ENCODE peak calls at places on chromosomes 6 and 20, in seven cellular contexts. E is neural crest cell, L is D721Med, Q is tibial artery, K is A549, Y is activated B cell treated with CpG ODN at 0.5 μM for 24 hours, X is body of pancreas. T is an unnamed sample.

GRCh38 chr6:34911822-34912221 is 22.8 kb downstream of the ANKS1A start:
- DNase-seq in E (no peak), L (no peak), Q (no peak), K (no peak), Y (no peak), X (no peak), T (no peak)

GRCh38 chr6:49923826-49924225 is 40.1 kb downstream of the DEFB114 start:
- DNase-seq in E (no peak), L (no peak), Q (no peak), K (no peak), Y (no peak), X (no peak), T (no peak)

GRCh38 chr6:136587527-136587926 is 37.3 kb upstream of the MAP7 start:
- DNase-seq in E (no peak), L (no peak), Q (no peak), K (no peak), Y (no peak), X (no peak), T (no peak)

GRCh38 chr6:87939776-87940175 is 107.9 kb upstream of the SPACA1 start:
- DNase-seq in E (no peak), L (no peak), Q (no peak), K (no peak), Y (no peak), X (no peak), T (no peak)

GRCh38 chr6:109443425-109443950 is 3.0 kb downstream of the SMPD2 start:
- DNase-seq in E (no peak), L (no peak), Q (peak), K (no peak), Y (no peak), X (no peak), T (no peak)

GRCh38 chr6:130020106-130020851 is 1.9 kb downstream of the L3MBTL3 start:
- DNase-seq in E (peak), L (no peak), Q (peak), K (peak), Y (peak), X (peak), T (no peak)

GRCh38 chr6:35723587-35723986 is 13.2 kb upstream of the ARMC12 start:
- DNase-seq in E (no peak), L (no peak), Q (peak), K (no peak), Y (no peak), X (no peak), T (no peak)

GRCh38 chr6:2942916-2943563 is 28.3 kb downstream of the SERPINB6 start:
- DNase-seq in E (no peak), L (no peak), Q (no peak), K (no peak), Y (no peak), X (no peak), T (no peak)

GRCh38 chr6:45647341-45648138 is 269.8 kb upstream of the SUPT3H start:
- DNase-seq in E (no peak), L (no peak), Q (no peak), K (no peak), Y (no peak), X (no peak), T (no peak)

GRCh38 chr20:51368461-51369211 is 173.9 kb downstream of the NFATC2 start:
- DNase-seq in E (no peak), L (no peak), Q (no peak), K (no peak), Y (no peak), X (no peak), T (no peak)

GRCh38 chr20:2302369-2302768 is 6.6 kb downstream of the TGM3 start:
- DNase-seq in E (no peak), L (no peak), Q (no peak), K (peak), Y (no peak), X (no peak), T (no peak)
- TF ChIP-seq CTCF in E (no peak), L (no peak), Q (no peak), K (no peak), Y (no peak), X (no peak), T (no peak)

GRCh38 chr20:23061262-23061661 is 11.8 kb upstream of the THBD start:
- DNase-seq in E (no peak), L (no peak), Q (no peak), K (no peak), Y (no peak), X (no peak), T (no peak)

GRCh38 chr20:23059831-23060230 is 10.4 kb upstream of the THBD start:
- DNase-seq in E (no peak), L (no peak), Q (no peak), K (no peak), Y (no peak), X (no peak), T (no peak)

GRCh38 chr20:23060629-23061028 is 11.2 kb upstream of the THBD start:
- DNase-seq in E (no peak), L (no peak), Q (no peak), K (no peak), Y (no peak), X (no peak), T (no peak)

GRCh38 chr20:23061713-23062561 is 12.5 kb upstream of the THBD start:
- DNase-seq in E (no peak), L (no peak), Q (peak), K (peak), Y (no peak), X (peak), T (no peak)

GRCh38 chr20:23058240-23058639 is 8.8 kb upstream of the THBD start:
- DNase-seq in E (no peak), L (no peak), Q (no peak), K (no peak), Y (no peak), X (no peak), T (no peak)
- TF ChIP-seq CTCF in E (no peak), L (no peak), Q (no peak), K (no peak), Y (no peak), X (no peak), T (no peak)

DNA sequence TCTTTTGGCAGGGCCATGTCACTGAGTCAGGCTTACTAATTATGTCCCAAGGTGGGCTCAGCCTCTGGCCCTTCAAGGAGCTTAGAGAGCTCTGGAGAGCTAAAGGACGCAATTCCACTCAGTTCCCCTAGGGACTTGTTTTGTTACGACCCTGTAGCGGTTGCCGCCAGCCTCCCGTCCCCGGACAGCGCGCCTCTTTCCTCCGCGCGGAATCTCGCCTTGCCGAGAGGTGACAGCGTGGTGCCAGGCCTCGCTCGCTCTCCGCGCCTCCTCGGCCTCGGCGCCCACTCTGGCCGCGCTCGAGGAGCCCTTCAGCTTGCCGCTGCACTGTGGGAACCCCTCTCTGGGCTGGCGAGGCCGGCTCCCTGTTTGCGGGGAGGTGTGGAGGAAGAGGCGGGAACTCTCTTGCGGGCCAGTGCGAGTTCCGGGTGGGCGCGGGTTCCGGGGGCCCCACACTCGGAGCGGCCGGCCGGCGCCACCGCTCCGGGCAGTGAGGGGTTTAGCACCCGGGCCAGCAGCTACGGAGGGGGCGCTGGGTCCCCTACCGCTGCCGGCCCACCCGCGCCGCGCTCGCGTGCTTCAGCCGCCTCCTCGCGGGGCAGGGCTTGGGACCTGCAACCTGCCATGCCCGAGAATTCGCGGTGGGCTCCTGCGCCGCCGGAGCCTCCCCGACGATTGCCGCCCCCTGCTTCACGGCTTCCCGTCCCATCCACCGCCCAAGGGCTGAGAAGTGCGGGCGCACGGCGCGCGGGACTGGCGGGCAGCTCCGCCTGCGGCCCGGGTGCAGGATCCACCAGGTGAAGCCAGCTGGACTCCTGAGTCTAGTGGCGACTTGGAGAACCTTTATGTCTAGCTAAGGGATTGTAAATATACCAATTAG is 9.9 kb upstream of the ZNF311 start:
- DNase-seq in E (no peak), L (no peak), Q (no peak), K (no peak), Y (no peak), X (no peak), T (no peak)
- TF ChIP-seq CTCF in E (peak), L (no peak), Q (no peak), K (no peak), Y (no peak), X (no peak), T (no peak)

DNA sequence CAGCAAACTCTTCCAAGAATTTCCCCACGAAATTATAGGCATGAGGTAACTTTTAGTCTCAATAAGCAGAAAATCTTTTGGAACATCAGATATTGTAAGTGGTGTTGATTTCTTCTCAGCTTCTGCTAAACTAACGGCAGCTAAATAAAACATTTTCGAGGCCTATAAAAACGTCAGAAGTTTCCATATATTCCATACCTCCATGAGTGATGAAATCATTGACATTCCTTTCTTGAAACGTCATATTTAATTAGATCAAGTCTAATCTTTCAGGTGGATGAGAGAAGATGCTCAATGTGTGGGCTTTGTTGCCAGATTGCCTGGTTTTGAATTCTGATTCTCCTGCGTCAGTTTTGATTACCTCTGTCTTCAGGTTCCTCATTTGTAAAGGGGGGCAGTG is 81.3 kb downstream of the CDC5L start:
- DNase-seq in E (no peak), L (no peak), Q (no peak), K (no peak), Y (no peak), X (no peak), T (peak)
- TF ChIP-seq CTCF in E (no peak), L (no peak), Q (no peak), K (no peak), Y (no peak), X (no peak), T (no peak)

DNA sequence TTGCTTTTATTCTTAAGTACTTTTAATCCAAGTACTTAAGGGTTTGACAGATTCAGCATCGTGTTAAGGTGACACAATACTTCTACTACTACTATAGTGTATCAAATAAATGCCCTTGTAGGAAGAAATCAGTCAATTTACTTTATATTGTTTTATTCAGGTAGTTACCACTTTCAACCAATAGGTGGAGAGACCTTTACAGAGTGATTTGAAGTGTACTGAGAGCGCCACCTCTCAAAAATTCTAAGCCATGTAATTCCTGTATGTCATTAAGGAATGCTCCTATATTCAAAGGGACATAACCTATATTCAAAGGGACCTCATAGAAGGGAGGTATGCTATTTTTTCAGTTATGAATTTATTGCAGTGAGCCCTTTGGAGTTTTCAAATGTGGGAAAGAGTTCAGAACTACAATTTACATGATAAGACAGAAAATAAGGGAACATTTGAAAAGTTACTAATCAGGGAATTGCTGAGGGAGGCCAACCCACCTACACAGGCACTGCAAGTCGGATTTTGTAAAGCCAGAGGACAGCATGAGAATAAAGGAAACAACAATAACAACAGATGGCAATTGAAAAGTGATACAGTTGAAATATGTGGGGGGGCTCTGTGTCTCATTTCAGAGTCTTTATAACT is 955.6 kb downstream of the TBC1D32 start:
- DNase-seq in E (no peak), L (no peak), Q (no peak), K (peak), Y (no peak), X (peak), T (no peak)
- TF ChIP-seq CTCF in E (peak), L (peak), Q (no peak), K (peak), Y (no peak), X (peak), T (peak)

DNA sequence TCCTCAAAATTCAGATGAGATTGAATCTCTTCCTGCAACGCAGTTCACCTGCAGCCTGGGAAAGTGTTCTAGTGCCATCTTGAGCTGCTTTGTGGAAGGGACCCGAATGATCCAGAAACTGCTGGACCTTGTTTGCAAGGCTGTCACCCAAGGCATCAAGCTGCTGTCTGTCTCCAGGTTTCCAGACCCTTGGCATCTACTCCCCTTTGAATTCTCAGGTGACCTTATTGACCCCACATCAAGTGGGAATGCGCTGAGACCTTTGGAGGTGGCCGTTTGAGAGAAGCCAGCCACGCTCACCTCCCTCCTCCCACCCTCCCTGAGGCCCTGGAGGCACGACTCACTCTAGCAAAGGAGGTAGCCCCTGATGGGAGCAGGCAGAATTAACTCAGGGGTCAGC is 112.5 kb downstream of the EDN3 start:
- DNase-seq in E (no peak), L (no peak), Q (peak), K (peak), Y (no peak), X (no peak), T (no peak)
- TF ChIP-seq CTCF in E (peak), L (no peak), Q (no peak), K (peak), Y (no peak), X (no peak), T (no peak)

DNA sequence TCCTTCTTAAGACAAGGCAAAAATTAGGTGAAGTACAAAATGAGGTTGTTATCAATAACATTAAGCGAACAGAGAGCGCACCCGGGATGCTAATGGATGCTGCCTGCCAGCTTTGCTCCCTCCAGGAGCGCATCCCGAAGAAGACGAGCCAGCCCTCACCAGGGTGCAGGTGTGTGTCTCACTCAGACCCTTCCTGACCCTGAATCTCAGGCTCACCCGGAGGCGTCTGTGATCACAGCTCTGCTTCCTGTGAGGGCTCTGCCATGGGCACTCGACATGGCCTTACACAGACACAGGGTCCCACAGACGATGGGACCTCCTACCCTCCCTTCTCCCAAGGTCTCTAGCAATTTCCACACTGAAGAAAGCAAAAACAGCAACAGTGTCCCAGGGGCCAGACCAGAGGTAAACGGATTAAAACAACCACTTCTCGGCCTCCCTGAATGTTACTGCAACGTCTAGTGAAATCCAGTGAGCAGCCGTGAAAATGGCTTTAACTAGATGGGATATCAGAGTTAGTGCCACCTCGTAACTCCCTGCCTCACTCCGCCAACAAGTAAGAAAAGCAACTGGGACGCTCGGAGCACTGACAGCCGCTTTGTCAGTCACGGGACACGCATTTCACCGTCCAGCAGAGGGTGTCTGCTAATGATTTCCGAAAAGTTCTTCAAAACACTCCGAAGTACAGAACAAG is 11.7 kb downstream of the ZBTB46 start:
- DNase-seq in E (no peak), L (no peak), Q (no peak), K (peak), Y (no peak), X (no peak), T (no peak)
- TF ChIP-seq CTCF in E (peak), L (peak), Q (no peak), K (peak), Y (no peak), X (no peak), T (peak)

GRCh38 chr6:143060354-143060805 is 309 bp upstream of the AIG1 start:
- DNase-seq in E (peak), L (no peak), Q (peak), K (peak), Y (peak), X (peak), T (peak)
- TF ChIP-seq CTCF in E (peak), L (peak), Q (peak), K (peak), Y (no peak), X (peak), T (peak)

GRCh38 chr6:117449549-117450439 is 24.1 kb upstream of the ROS1 start:
- DNase-seq in E (peak), L (no peak), Q (no peak), K (peak), Y (no peak), X (peak), T (no peak)
- TF ChIP-seq CTCF in E (peak), L (peak), Q (peak), K (peak), Y (no peak), X (peak), T (peak)

DNA sequence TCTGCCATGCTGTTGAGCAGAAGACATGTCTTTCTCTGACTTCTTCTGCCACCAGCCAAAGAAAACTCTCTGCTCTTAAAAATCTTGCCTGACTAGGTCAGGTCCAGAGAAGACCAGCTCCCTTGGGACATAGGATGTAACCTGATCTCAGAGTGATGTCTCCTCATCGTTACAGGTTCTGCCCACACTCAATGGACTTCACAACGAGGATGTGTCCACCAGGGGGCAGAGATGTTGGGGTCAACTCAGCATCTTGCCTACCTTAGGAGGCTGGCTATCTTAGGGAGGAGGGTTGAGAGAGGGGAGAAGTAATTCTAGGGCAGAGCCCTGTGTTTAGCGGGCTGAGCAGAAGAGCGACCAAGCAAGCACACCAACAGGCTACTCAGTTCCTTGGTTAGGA is 207.6 kb upstream of the CDH4 start:
- DNase-seq in E (peak), L (no peak), Q (peak), K (peak), Y (no peak), X (no peak), T (no peak)
- TF ChIP-seq CTCF in E (peak), L (no peak), Q (no peak), K (no peak), Y (no peak), X (no peak), T (no peak)